ENCODE peak calls at places on chromosomes 5 and 9, in eight cellular contexts. One of them, this sample, is unnamed.

GRCh38 chr5:102865510-102866314 is 110.6 kb downstream of the PAM start:
- DNase-seq in tibial nerve: peak; percentile 26
- DNase-seq in A549: peak; percentile 34
- DNase-seq in heart left ventricle: peak; percentile 90
- DNase-seq in body of pancreas: peak; percentile 71
- DNase-seq in uterus: peak; percentile 65
- DNase-seq in IMR-90: peak; percentile 88
- DNase-seq in HCT116: peak; percentile 86
- DNase-seq in this sample: peak; percentile 92

GRCh38 chr9:14030350-14030823 is 283.6 kb downstream of the NFIB start:
- DNase-seq in tibial nerve: no peak
- DNase-seq in A549: peak; percentile 48
- DNase-seq in heart left ventricle: no peak
- DNase-seq in body of pancreas: no peak
- DNase-seq in uterus: no peak
- DNase-seq in IMR-90: peak; percentile 66
- DNase-seq in HCT116: no peak
- DNase-seq in this sample: peak; percentile 51

GRCh38 chr5:173916233-173916632 is 28.1 kb downstream of the CPEB4 start:
- DNase-seq in tibial nerve: no peak
- DNase-seq in A549: no peak
- DNase-seq in heart left ventricle: no peak
- DNase-seq in body of pancreas: no peak
- DNase-seq in uterus: no peak
- DNase-seq in IMR-90: no peak
- DNase-seq in HCT116: no peak
- DNase-seq in this sample: no peak

GRCh38 chr9:17735859-17736258 is 157.0 kb downstream of the SH3GL2 start:
- DNase-seq in tibial nerve: no peak
- DNase-seq in A549: no peak
- DNase-seq in heart left ventricle: no peak
- DNase-seq in body of pancreas: no peak
- DNase-seq in uterus: no peak
- DNase-seq in IMR-90: no peak
- DNase-seq in HCT116: no peak
- DNase-seq in this sample: no peak

GRCh38 chr9:107548298-107549142 is 59.0 kb upstream of the KLF4 start:
- DNase-seq in tibial nerve: no peak
- DNase-seq in A549: peak; percentile 78
- DNase-seq in heart left ventricle: peak; percentile 41
- DNase-seq in body of pancreas: peak; percentile 9
- DNase-seq in uterus: peak; percentile 54
- DNase-seq in IMR-90: peak; percentile 96
- DNase-seq in HCT116: peak; percentile 59
- DNase-seq in this sample: no peak

GRCh38 chr9:106868565-106868964 is 5.6 kb downstream of the ZNF462 start:
- DNase-seq in tibial nerve: peak; percentile 18
- DNase-seq in A549: no peak
- DNase-seq in heart left ventricle: no peak
- DNase-seq in body of pancreas: no peak
- DNase-seq in uterus: peak; percentile 32
- DNase-seq in IMR-90: no peak
- DNase-seq in HCT116: no peak
- DNase-seq in this sample: no peak

GRCh38 chr9:38417003-38417965 is 7.0 kb downstream of the IGFBPL1 start:
- DNase-seq in tibial nerve: no peak
- DNase-seq in A549: peak; percentile 48
- DNase-seq in heart left ventricle: no peak
- DNase-seq in body of pancreas: peak; percentile 43
- DNase-seq in uterus: no peak
- DNase-seq in IMR-90: no peak
- DNase-seq in HCT116: peak; percentile 35
- DNase-seq in this sample: no peak

GRCh38 chr5:136063778-136064465 is 35.1 kb downstream of the TGFBI start:
- DNase-seq in tibial nerve: no peak
- DNase-seq in A549: no peak
- DNase-seq in heart left ventricle: no peak
- DNase-seq in body of pancreas: no peak
- DNase-seq in uterus: no peak
- DNase-seq in IMR-90: no peak
- DNase-seq in HCT116: no peak
- DNase-seq in this sample: no peak

GRCh38 chr5:159003045-159004030 is 96.4 kb downstream of the EBF1 start:
- DNase-seq in tibial nerve: no peak
- DNase-seq in A549: peak; percentile 70
- DNase-seq in heart left ventricle: no peak
- DNase-seq in body of pancreas: no peak
- DNase-seq in uterus: no peak
- DNase-seq in IMR-90: peak; percentile 37
- DNase-seq in HCT116: no peak
- DNase-seq in this sample: no peak

GRCh38 chr9:121620777-121621437 is 30.5 kb upstream of the DAB2IP start:
- DNase-seq in tibial nerve: no peak
- DNase-seq in A549: peak; percentile 56
- DNase-seq in heart left ventricle: peak; percentile 26
- DNase-seq in body of pancreas: no peak
- DNase-seq in uterus: no peak
- DNase-seq in IMR-90: no peak
- DNase-seq in HCT116: no peak
- DNase-seq in this sample: no peak

GRCh38 chr9:5499889-5500398 is 10.4 kb upstream of the PDCD1LG2 start:
- DNase-seq in tibial nerve: no peak
- DNase-seq in A549: no peak
- DNase-seq in heart left ventricle: peak; percentile 65
- DNase-seq in body of pancreas: no peak
- DNase-seq in uterus: no peak
- DNase-seq in IMR-90: peak; percentile 68
- DNase-seq in HCT116: no peak
- DNase-seq in this sample: no peak

GRCh38 chr5:146528232-146528631 is 12.2 kb upstream of the GPR151 start:
- DNase-seq in tibial nerve: no peak
- DNase-seq in A549: peak; percentile 9
- DNase-seq in heart left ventricle: no peak
- DNase-seq in body of pancreas: no peak
- DNase-seq in uterus: no peak
- DNase-seq in IMR-90: no peak
- DNase-seq in HCT116: no peak
- DNase-seq in this sample: no peak

GRCh38 chr5:113336975-113337374 is 97.8 kb downstream of the TSSK1B start:
- DNase-seq in tibial nerve: no peak
- DNase-seq in A549: peak; percentile 51
- DNase-seq in heart left ventricle: peak; percentile 40
- DNase-seq in body of pancreas: peak; percentile 46
- DNase-seq in uterus: peak; percentile 30
- DNase-seq in IMR-90: peak; percentile 77
- DNase-seq in HCT116: peak; percentile 70
- DNase-seq in this sample: no peak

GRCh38 chr5:14445581-14446290 is 135.9 kb upstream of the OTULINL start:
- DNase-seq in tibial nerve: no peak
- DNase-seq in A549: no peak
- DNase-seq in heart left ventricle: peak; percentile 44
- DNase-seq in body of pancreas: no peak
- DNase-seq in uterus: peak; percentile 56
- DNase-seq in IMR-90: no peak
- DNase-seq in HCT116: no peak
- DNase-seq in this sample: no peak

GRCh38 chr9:131262327-131263032 is 13.8 kb downstream of the FAM78A start:
- DNase-seq in tibial nerve: no peak
- DNase-seq in A549: no peak
- DNase-seq in heart left ventricle: no peak
- DNase-seq in body of pancreas: no peak
- DNase-seq in uterus: no peak
- DNase-seq in IMR-90: peak; percentile 25
- DNase-seq in HCT116: no peak
- DNase-seq in this sample: no peak

GRCh38 chr5:128082551-128083032 is 974 bp upstream of the SLC12A2 start:
- DNase-seq in tibial nerve: no peak
- DNase-seq in A549: no peak
- DNase-seq in heart left ventricle: no peak
- DNase-seq in body of pancreas: no peak
- DNase-seq in uterus: no peak
- DNase-seq in IMR-90: no peak
- DNase-seq in HCT116: peak; percentile 22
- DNase-seq in this sample: no peak
- TF ChIP-seq CTCF in tibial nerve: no peak
- TF ChIP-seq CTCF in A549: no peak
- TF ChIP-seq CTCF in heart left ventricle: no peak
- TF ChIP-seq CTCF in body of pancreas: no peak
- TF ChIP-seq CTCF in uterus: no peak
- TF ChIP-seq CTCF in IMR-90: no peak
- TF ChIP-seq CTCF in HCT116: no peak
- TF ChIP-seq CTCF in this sample: no peak

GRCh38 chr5:141487131-141487530 is 1.8 kb upstream of the PCDHGC5 start:
- DNase-seq in tibial nerve: no peak
- DNase-seq in A549: no peak
- DNase-seq in heart left ventricle: no peak
- DNase-seq in body of pancreas: no peak
- DNase-seq in uterus: no peak
- DNase-seq in IMR-90: no peak
- DNase-seq in HCT116: no peak
- DNase-seq in this sample: no peak

GRCh38 chr5:141483842-141484241 is 988 bp upstream of the PCDHGC4 start:
- DNase-seq in tibial nerve: no peak
- DNase-seq in A549: no peak
- DNase-seq in heart left ventricle: no peak
- DNase-seq in body of pancreas: no peak
- DNase-seq in uterus: no peak
- DNase-seq in IMR-90: no peak
- DNase-seq in HCT116: no peak
- DNase-seq in this sample: no peak

GRCh38 chr5:141486091-141486490 is 1.3 kb downstream of the PCDHGC4 start:
- DNase-seq in tibial nerve: no peak
- DNase-seq in A549: no peak
- DNase-seq in heart left ventricle: no peak
- DNase-seq in body of pancreas: no peak
- DNase-seq in uterus: no peak
- DNase-seq in IMR-90: no peak
- DNase-seq in HCT116: no peak
- DNase-seq in this sample: no peak

GRCh38 chr5:141484499-141485304 is at the start of gene PCDHGC4:
- DNase-seq in tibial nerve: no peak
- DNase-seq in A549: no peak
- DNase-seq in heart left ventricle: no peak
- DNase-seq in body of pancreas: no peak
- DNase-seq in uterus: no peak
- DNase-seq in IMR-90: no peak
- DNase-seq in HCT116: no peak
- DNase-seq in this sample: no peak

DNA sequence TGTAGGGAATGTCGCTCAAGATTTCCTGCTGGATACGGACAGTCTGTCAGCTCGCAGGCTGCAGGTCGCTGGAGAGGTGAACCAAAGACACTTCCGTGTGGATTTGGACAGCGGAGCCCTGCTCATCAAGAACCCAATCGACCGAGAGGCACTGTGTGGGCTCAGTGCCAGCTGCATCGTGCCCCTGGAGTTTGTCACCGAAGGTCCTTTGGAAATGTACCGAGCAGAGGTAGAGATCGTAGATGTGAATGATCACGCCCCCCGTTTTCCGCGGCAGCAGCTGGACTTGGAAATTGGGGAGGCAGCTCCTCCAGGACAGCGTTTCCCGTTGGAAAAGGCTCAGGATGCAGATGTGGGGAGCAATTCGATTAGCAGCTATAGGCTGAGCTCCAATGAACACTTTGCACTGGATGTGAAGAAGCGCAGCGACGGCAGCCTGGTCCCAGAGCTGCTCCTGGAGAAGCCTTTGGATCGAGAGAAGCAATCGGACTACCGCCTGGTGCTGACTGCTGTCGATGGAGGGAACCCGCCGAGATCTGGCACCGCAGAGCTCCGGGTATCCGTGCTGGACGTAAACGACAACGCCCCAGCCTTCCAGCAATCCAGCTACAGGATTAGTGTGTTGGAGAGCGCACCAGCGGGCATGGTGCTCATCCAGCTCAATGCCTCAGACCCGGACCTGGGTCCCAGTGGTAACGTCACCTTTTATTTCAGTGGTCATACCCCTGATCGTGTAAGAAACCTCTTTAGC is 650 bp downstream of the PCDHGC4 start:
- DNase-seq in tibial nerve: no peak
- DNase-seq in A549: no peak
- DNase-seq in heart left ventricle: no peak
- DNase-seq in body of pancreas: no peak
- DNase-seq in uterus: no peak
- DNase-seq in IMR-90: no peak
- DNase-seq in HCT116: no peak
- DNase-seq in this sample: no peak
- H3K4me3 ChIP-seq in tibial nerve: no peak overlapping the region
- H3K4me3 ChIP-seq in A549: no peak overlapping the region
- H3K4me3 ChIP-seq in heart left ventricle: peak overlapping the region; percentile 12
- H3K4me3 ChIP-seq in body of pancreas: no peak overlapping the region
- H3K4me3 ChIP-seq in uterus: peak overlapping the region; percentile 36
- H3K4me3 ChIP-seq in IMR-90: no peak overlapping the region
- H3K4me3 ChIP-seq in HCT116: no peak overlapping the region
- H3K4me3 ChIP-seq in this sample: no peak overlapping the region

GRCh38 chr5:96565843-96566242 is 96.3 kb upstream of the CAST start:
- DNase-seq in tibial nerve: no peak
- DNase-seq in A549: peak; percentile 44
- DNase-seq in heart left ventricle: no peak
- DNase-seq in body of pancreas: no peak
- DNase-seq in uterus: no peak
- DNase-seq in IMR-90: peak; percentile 90
- DNase-seq in HCT116: no peak
- DNase-seq in this sample: no peak

GRCh38 chr5:96569332-96569731 is 92.8 kb upstream of the CAST start:
- DNase-seq in tibial nerve: no peak
- DNase-seq in A549: no peak
- DNase-seq in heart left ventricle: no peak
- DNase-seq in body of pancreas: no peak
- DNase-seq in uterus: no peak
- DNase-seq in IMR-90: no peak
- DNase-seq in HCT116: no peak
- DNase-seq in this sample: no peak

GRCh38 chr5:96567188-96567587 is 95.0 kb upstream of the CAST start:
- DNase-seq in tibial nerve: no peak
- DNase-seq in A549: no peak
- DNase-seq in heart left ventricle: no peak
- DNase-seq in body of pancreas: no peak
- DNase-seq in uterus: no peak
- DNase-seq in IMR-90: peak; percentile 43
- DNase-seq in HCT116: no peak
- DNase-seq in this sample: no peak

GRCh38 chr5:96563816-96564215 is 98.4 kb upstream of the CAST start:
- DNase-seq in tibial nerve: no peak
- DNase-seq in A549: no peak
- DNase-seq in heart left ventricle: no peak
- DNase-seq in body of pancreas: no peak
- DNase-seq in uterus: no peak
- DNase-seq in IMR-90: no peak
- DNase-seq in HCT116: no peak
- DNase-seq in this sample: no peak

GRCh38 chr5:96566775-96567174 is 95.4 kb upstream of the CAST start:
- DNase-seq in tibial nerve: no peak
- DNase-seq in A549: no peak
- DNase-seq in heart left ventricle: no peak
- DNase-seq in body of pancreas: no peak
- DNase-seq in uterus: no peak
- DNase-seq in IMR-90: no peak
- DNase-seq in HCT116: no peak
- DNase-seq in this sample: no peak
- TF ChIP-seq POLR2A in tibial nerve: no peak
- TF ChIP-seq POLR2A in A549: no peak
- TF ChIP-seq POLR2A in heart left ventricle: no peak
- TF ChIP-seq POLR2A in body of pancreas: no peak
- TF ChIP-seq POLR2A in uterus: no peak
- TF ChIP-seq POLR2A in IMR-90: no peak
- TF ChIP-seq POLR2A in HCT116: no peak
- TF ChIP-seq POLR2A in this sample: no peak

GRCh38 chr5:78717674-78718073 is 69.1 kb upstream of the LHFPL2 start:
- DNase-seq in tibial nerve: no peak
- DNase-seq in A549: no peak
- DNase-seq in heart left ventricle: no peak
- DNase-seq in body of pancreas: no peak
- DNase-seq in uterus: no peak
- DNase-seq in IMR-90: peak; percentile 80
- DNase-seq in HCT116: no peak
- DNase-seq in this sample: no peak
- TF ChIP-seq CTCF in tibial nerve: no peak
- TF ChIP-seq CTCF in A549: no peak
- TF ChIP-seq CTCF in heart left ventricle: no peak
- TF ChIP-seq CTCF in body of pancreas: no peak
- TF ChIP-seq CTCF in uterus: no peak
- TF ChIP-seq CTCF in IMR-90: no peak
- TF ChIP-seq CTCF in HCT116: no peak
- TF ChIP-seq CTCF in this sample: no peak